ENCODE peak calls at places on chromosomes 11 and 22, in four cellular contexts. J is uterus; Z is CD8-positive, alpha-beta memory T cell; C is mucosa of descending colon. X is an unnamed sample.

GRCh38 chr22:30187726-30188407 is 58.7 kb downstream of the LIF start:
- DNase-seq in C (no peak), Z (no peak), J (no peak), X (no peak)

GRCh38 chr11:12691473-12691872 is 17.3 kb downstream of the TEAD1 start:
- DNase-seq in Z (no peak), C (no peak), J (no peak), X (no peak)

GRCh38 chr11:88475991-88476418 is 138.5 kb upstream of the CTSC start:
- DNase-seq in Z (no peak), J (no peak), C (no peak), X (no peak)

GRCh38 chr22:22810018-22810427 is 77.6 kb upstream of the IGLL5 start:
- DNase-seq in Z (peak; percentile 58), C (peak; percentile 61), J (no peak), X (peak; percentile 60)

GRCh38 chr11:123301696-123302400 is 106.8 kb upstream of the CLMP start:
- DNase-seq in C (peak; percentile 74), Z (peak; percentile 48), J (peak; percentile 19), X (no peak)

GRCh38 chr11:86416494-86416893 is 41.8 kb downstream of the CCDC81 start:
- DNase-seq in C (no peak), J (no peak), Z (no peak), X (no peak)

GRCh38 chr11:118436639-118437045 is 350 bp downstream of the KMT2A start:
- DNase-seq in Z (no peak), C (no peak), J (no peak), X (peak; percentile 67)

GRCh38 chr22:48477031-48477721 is 1350.5 kb downstream of the BRD1 start:
- DNase-seq in J (no peak), Z (no peak), C (no peak), X (peak; percentile 64)

GRCh38 chr11:30853470-30853869 is 267.3 kb upstream of the MPPED2 start:
- DNase-seq in Z (no peak), J (no peak), C (no peak), X (no peak)

GRCh38 chr11:11403763-11404725 is 51.0 kb upstream of the CSNK2A3 start:
- DNase-seq in Z (no peak), J (no peak), C (no peak), X (peak; percentile 55)

GRCh38 chr11:70100283-70100610 is 22.1 kb downstream of the ANO1 start:
- DNase-seq in J (no peak), C (no peak), Z (no peak), X (no peak)

GRCh38 chr11:47251751-47252150 is 3.1 kb upstream of the ACP2 start:
- DNase-seq in Z (no peak), C (no peak), J (no peak), X (no peak)

GRCh38 chr11:82906236-82906635 is 4.7 kb downstream of the DDIAS start:
- DNase-seq in C (no peak), J (no peak), Z (peak; percentile 48), X (no peak)

GRCh38 chr22:25569983-25570382 is 5.5 kb downstream of the GRK3 start:
- DNase-seq in C (no peak), Z (no peak), J (no peak), X (no peak)

GRCh38 chr22:22745225-22746060 is 101.0 kb downstream of the GGTLC2 start:
- DNase-seq in J (no peak), C (peak; percentile 58), Z (no peak), X (no peak)

GRCh38 chr11:47387944-47388696 is 9.8 kb upstream of the SPI1 start:
- DNase-seq in J (no peak), C (no peak), Z (no peak), X (no peak)

GRCh38 chr11:3927129-3927796 is 71.8 kb downstream of the STIM1 start:
- DNase-seq in Z (no peak), C (no peak), J (no peak), X (no peak)

GRCh38 chr11:65918211-65919150 is at the start of gene C11orf68:
- DNase-seq in J (peak; percentile 56), C (no peak), Z (no peak), X (peak; percentile 43)

GRCh38 chr11:21552910-21553309 is 640.0 kb upstream of the ANO5 start:
- DNase-seq in Z (no peak), J (no peak), C (no peak), X (no peak)

GRCh38 chr11:125946712-125947418 is 1.0 kb downstream of the VSIG10L2 start:
- DNase-seq in Z (no peak), C (no peak), J (peak; percentile 13), X (peak; percentile 45)

GRCh38 chr11:108210441-108210840 is 12.0 kb downstream of the NPAT start:
- DNase-seq in J (no peak), Z (no peak), C (no peak), X (no peak)

GRCh38 chr11:108206969-108207682 is 15.3 kb downstream of the NPAT start:
- DNase-seq in Z (no peak), J (no peak), C (no peak), X (no peak)

GRCh38 chr11:108204918-108205499 is 17.4 kb downstream of the NPAT start:
- DNase-seq in Z (no peak), C (no peak), J (no peak), X (no peak)

GRCh38 chr11:108206171-108206570 is 16.3 kb downstream of the NPAT start:
- DNase-seq in J (no peak), C (no peak), Z (no peak), X (no peak)

DNA sequence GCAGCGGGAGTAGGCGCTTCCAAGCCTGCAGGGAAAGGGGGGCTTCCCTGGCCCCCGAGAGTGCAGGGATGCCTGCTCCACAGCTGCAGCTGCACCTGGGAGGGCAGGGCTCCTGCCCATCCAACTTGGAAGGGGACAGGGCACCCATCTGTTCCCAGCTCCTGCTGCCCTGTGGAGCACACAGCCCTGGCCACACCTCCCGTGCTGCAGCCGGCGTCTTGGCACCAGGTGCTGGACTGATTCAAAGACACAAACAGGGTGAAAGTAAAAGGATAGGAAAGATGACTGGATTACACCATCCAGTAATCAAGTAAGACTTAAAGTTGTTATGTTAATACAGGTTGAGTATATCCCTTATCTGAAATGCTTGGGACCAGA is 14.8 kb downstream of the NPAT start:
- DNase-seq in Z (no peak), J (no peak), C (no peak), X (no peak)
- H3K36me3 ChIP-seq in Z (peaks cover 66% of the 10 kb centered on the region), J (no peaks in the 10 kb centered on the region), C (no peaks in the 10 kb centered on the region), X (peaks cover 30% of the 10 kb centered on the region)

GRCh38 chr11:62705880-62706831 is 1.1 kb downstream of the BSCL2 start:
- DNase-seq in Z (peak; percentile 94), J (peak; percentile 96), C (peak; percentile 97), X (peak; percentile 97)
- H3K36me3 ChIP-seq in Z (no peaks in the 10 kb centered on the region), J (no peaks in the 10 kb centered on the region), C (no peaks in the 10 kb centered on the region), X (peaks cover 9% of the 10 kb centered on the region)

GRCh38 chr22:38748487-38749136 is 7.2 kb downstream of the SUN2 start:
- DNase-seq in C (no peak), J (no peak), Z (no peak), X (no peak)

GRCh38 chr22:38742176-38742942 is 13.4 kb downstream of the SUN2 start:
- DNase-seq in C (no peak), Z (no peak), J (no peak), X (no peak)

GRCh38 chr22:38745676-38746460 is 9.9 kb downstream of the SUN2 start:
- DNase-seq in C (peak; percentile 77), Z (no peak), J (no peak), X (no peak)

GRCh38 chr22:38741576-38741975 is 14.2 kb downstream of the SUN2 start:
- DNase-seq in C (no peak), Z (no peak), J (no peak), X (no peak)

GRCh38 chr22:38744981-38745380 is 10.8 kb downstream of the SUN2 start:
- DNase-seq in J (no peak), C (no peak), Z (no peak), X (no peak)
- H3K36me3 ChIP-seq in J (peaks cover 2% of the 10 kb centered on the region), C (peaks cover 38% of the 10 kb centered on the region), Z (peaks cover 91% of the 10 kb centered on the region), X (peaks cover 100% of the 10 kb centered on the region)

GRCh38 chr22:21673534-21674321 is 7.9 kb downstream of the PPIL2 start:
- DNase-seq in J (no peak), C (no peak), Z (no peak), X (no peak)
- H3K36me3 ChIP-seq in J (no peaks in the 10 kb centered on the region), C (no peaks in the 10 kb centered on the region), Z (peaks cover 49% of the 10 kb centered on the region), X (peaks cover 61% of the 10 kb centered on the region)

GRCh38 chr11:59643390-59643789 is 25.4 kb downstream of the PATL1 start:
- DNase-seq in C (no peak), Z (no peak), J (no peak), X (no peak)

GRCh38 chr11:59644528-59644927 is 24.3 kb downstream of the PATL1 start:
- DNase-seq in Z (no peak), J (no peak), C (no peak), X (no peak)

GRCh38 chr11:59641156-59641555 is 25.6 kb upstream of the OSBP start:
- DNase-seq in J (no peak), Z (no peak), C (no peak), X (no peak)
- H3K36me3 ChIP-seq in J (no peaks in the 10 kb centered on the region), Z (peaks cover 45% of the 10 kb centered on the region), C (peaks cover 20% of the 10 kb centered on the region), X (peaks cover 72% of the 10 kb centered on the region)

GRCh38 chr22:24376002-24376401 is 51.4 kb upstream of the ADORA2A start:
- DNase-seq in C (no peak), Z (no peak), J (no peak), X (no peak)
- H3K36me3 ChIP-seq in C (peaks cover 9% of the 10 kb centered on the region), Z (peaks cover 11% of the 10 kb centered on the region), J (no peaks in the 10 kb centered on the region), X (peaks cover 50% of the 10 kb centered on the region)

X was measured in tibial artery.